ENCODE peak calls at places on chromosomes 12 and 14, in six cellular contexts. C is endothelial cell; T is NCI-H748 treated with DMSO at 0.1 percent for 48 hours; L is HCEC 1CT; J is astrocyte of the spinal cord; B is stimulated activated naive CD8-positive, alpha-beta T cell treated with anti-CD3 and anti-CD28 coated beads, Interleukin-15, Interleukin-2, amounts not matched to agents 100 U/mL and 50 U/mL, for 24 hours. N is an unnamed sample.

GRCh38 chr12:67780580-67781084 is 132.1 kb downstream of the DYRK2 start:
- DNase-seq in C (no peak), T (no peak), L (no peak), J (no peak), B (no peak), N (no peak)

GRCh38 chr14:92511472-92512247 is 1.9 kb upstream of the RIN3 start:
- DNase-seq in C (no peak), T (no peak), L (peak), J (peak), B (no peak), N (peak)

GRCh38 chr14:32757568-32757967 is 181.1 kb upstream of the NPAS3 start:
- DNase-seq in C (no peak), T (no peak), L (no peak), J (no peak), B (no peak), N (no peak)

GRCh38 chr14:68486809-68487208 is 306.1 kb downstream of the ZFP36L1 start:
- DNase-seq in C (no peak), T (no peak), L (no peak), J (no peak), B (no peak), N (no peak)

GRCh38 chr12:25427328-25428249 is 125.5 kb downstream of the LMNTD1 start:
- DNase-seq in C (no peak), T (no peak), L (peak), J (no peak), B (no peak), N (peak)

GRCh38 chr12:3155710-3156386 is 78.7 kb downstream of the TSPAN9 start:
- DNase-seq in C (no peak), T (no peak), L (no peak), J (no peak), B (no peak), N (no peak)

GRCh38 chr12:81811066-81811777 is 52.1 kb upstream of the PPFIA2 start:
- DNase-seq in C (no peak), T (no peak), L (peak), J (peak), B (no peak), N (no peak)

GRCh38 chr12:53103860-53104305 is 597 bp downstream of the SOAT2 start:
- DNase-seq in C (no peak), T (no peak), L (no peak), J (no peak), B (no peak), N (no peak)

GRCh38 chr12:8446642-8447547 is 8.9 kb upstream of the CLEC6A start:
- DNase-seq in C (no peak), T (no peak), L (no peak), J (no peak), B (no peak), N (no peak)

GRCh38 chr12:131830335-131831020 is 2.3 kb downstream of the MMP17 start:
- DNase-seq in C (peak), T (peak), L (peak), J (peak), B (peak), N (peak)

GRCh38 chr12:54286042-54286931 is 5.8 kb downstream of the HNRNPA1 start:
- DNase-seq in C (no peak), T (no peak), L (no peak), J (no peak), B (no peak), N (no peak)

GRCh38 chr12:79858518-79858917 is 76.4 kb downstream of the PPP1R12A start:
- DNase-seq in C (no peak), T (no peak), L (peak), J (peak), B (no peak), N (peak)

GRCh38 chr12:92493816-92494215 is 209.0 kb upstream of the PLEKHG7 start:
- DNase-seq in C (no peak), T (no peak), L (no peak), J (peak), B (no peak), N (peak)

GRCh38 chr14:100778951-100779690 is 46.8 kb upstream of the MEG3 start:
- DNase-seq in C (no peak), T (no peak), L (no peak), J (no peak), B (no peak), N (no peak)

GRCh38 chr14:88791629-88792571 is 853 bp downstream of the EML5 start:
- DNase-seq in C (peak), T (peak), L (no peak), J (no peak), B (peak), N (no peak)

GRCh38 chr14:79090781-79091180 is 920.6 kb downstream of the NRXN3 start:
- DNase-seq in C (no peak), T (no peak), L (peak), J (no peak), B (no peak), N (no peak)

N was measured in IMR-90.